ENCODE peak calls at places on chromosomes 11 and 22, in eight cellular contexts. One of them, this sample, is unnamed. For H3K4me1, the result is how much of the 10 kb centered on the place peaks cover.

GRCh38 chr11:6548641-6549040 is 51.6 kb downstream of the DNHD1 start:
- DNase-seq in sigmoid colon: no peak
- DNase-seq in DND-41: no peak
- DNase-seq in small intestine: no peak
- DNase-seq in ovary: no peak
- DNase-seq in tibial artery: no peak
- DNase-seq in Caco-2: no peak
- DNase-seq in esophagus muscularis mucosa: no peak
- DNase-seq in this sample: no peak

GRCh38 chr11:111069076-111069475 is 176.4 kb upstream of the POU2AF2 start:
- DNase-seq in sigmoid colon: no peak
- DNase-seq in DND-41: no peak
- DNase-seq in small intestine: no peak
- DNase-seq in ovary: no peak
- DNase-seq in tibial artery: no peak
- DNase-seq in Caco-2: peak
- DNase-seq in esophagus muscularis mucosa: no peak
- DNase-seq in this sample: no peak

GRCh38 chr11:33291004-33291777 is 34.0 kb downstream of the HIPK3 start:
- DNase-seq in sigmoid colon: no peak
- DNase-seq in DND-41: no peak
- DNase-seq in small intestine: peak
- DNase-seq in ovary: no peak
- DNase-seq in tibial artery: no peak
- DNase-seq in Caco-2: no peak
- DNase-seq in esophagus muscularis mucosa: no peak
- DNase-seq in this sample: no peak

GRCh38 chr11:48013269-48013901 is 33.0 kb downstream of the PTPRJ start:
- DNase-seq in sigmoid colon: peak
- DNase-seq in DND-41: peak
- DNase-seq in small intestine: peak
- DNase-seq in ovary: no peak
- DNase-seq in tibial artery: peak
- DNase-seq in Caco-2: no peak
- DNase-seq in esophagus muscularis mucosa: no peak
- DNase-seq in this sample: peak

GRCh38 chr22:30420401-30421178 is 5.0 kb upstream of the MTFP1 start:
- DNase-seq in sigmoid colon: no peak
- DNase-seq in DND-41: no peak
- DNase-seq in small intestine: peak
- DNase-seq in ovary: no peak
- DNase-seq in tibial artery: no peak
- DNase-seq in Caco-2: no peak
- DNase-seq in esophagus muscularis mucosa: no peak
- DNase-seq in this sample: no peak

GRCh38 chr22:41482319-41482935 is 13.5 kb downstream of the ACO2 start:
- DNase-seq in sigmoid colon: no peak
- DNase-seq in DND-41: no peak
- DNase-seq in small intestine: no peak
- DNase-seq in ovary: no peak
- DNase-seq in tibial artery: no peak
- DNase-seq in Caco-2: no peak
- DNase-seq in esophagus muscularis mucosa: no peak
- DNase-seq in this sample: no peak

GRCh38 chr22:36966851-36967535 is 52.3 kb downstream of the TST start:
- DNase-seq in sigmoid colon: no peak
- DNase-seq in DND-41: no peak
- DNase-seq in small intestine: no peak
- DNase-seq in ovary: no peak
- DNase-seq in tibial artery: no peak
- DNase-seq in Caco-2: no peak
- DNase-seq in esophagus muscularis mucosa: no peak
- DNase-seq in this sample: no peak

GRCh38 chr11:5922749-5923426 is 19.2 kb upstream of the OR56A3 start:
- DNase-seq in sigmoid colon: no peak
- DNase-seq in DND-41: no peak
- DNase-seq in small intestine: no peak
- DNase-seq in ovary: no peak
- DNase-seq in tibial artery: no peak
- DNase-seq in Caco-2: no peak
- DNase-seq in esophagus muscularis mucosa: peak
- DNase-seq in this sample: no peak

GRCh38 chr22:38900677-38901076 is 28.7 kb upstream of the CBX6 start:
- DNase-seq in sigmoid colon: no peak
- DNase-seq in DND-41: peak
- DNase-seq in small intestine: no peak
- DNase-seq in ovary: no peak
- DNase-seq in tibial artery: no peak
- DNase-seq in Caco-2: no peak
- DNase-seq in esophagus muscularis mucosa: no peak
- DNase-seq in this sample: no peak

GRCh38 chr11:61769169-61769920 is 16.9 kb downstream of the MYRF start:
- DNase-seq in sigmoid colon: no peak
- DNase-seq in DND-41: no peak
- DNase-seq in small intestine: no peak
- DNase-seq in ovary: peak
- DNase-seq in tibial artery: no peak
- DNase-seq in Caco-2: peak
- DNase-seq in esophagus muscularis mucosa: no peak
- DNase-seq in this sample: no peak

GRCh38 chr11:74460481-74461154 is 6.7 kb downstream of the KCNE3 start:
- DNase-seq in sigmoid colon: no peak
- DNase-seq in DND-41: no peak
- DNase-seq in small intestine: no peak
- DNase-seq in ovary: no peak
- DNase-seq in tibial artery: no peak
- DNase-seq in Caco-2: no peak
- DNase-seq in esophagus muscularis mucosa: no peak
- DNase-seq in this sample: no peak

GRCh38 chr11:86152901-86153300 is 84.0 kb upstream of the PICALM start:
- DNase-seq in sigmoid colon: no peak
- DNase-seq in DND-41: no peak
- DNase-seq in small intestine: no peak
- DNase-seq in ovary: no peak
- DNase-seq in tibial artery: no peak
- DNase-seq in Caco-2: no peak
- DNase-seq in esophagus muscularis mucosa: no peak
- DNase-seq in this sample: no peak

GRCh38 chr22:50625568-50626313 is 2.2 kb downstream of the ARSA start:
- DNase-seq in sigmoid colon: peak
- DNase-seq in DND-41: no peak
- DNase-seq in small intestine: no peak
- DNase-seq in ovary: no peak
- DNase-seq in tibial artery: no peak
- DNase-seq in Caco-2: no peak
- DNase-seq in esophagus muscularis mucosa: no peak
- DNase-seq in this sample: no peak

GRCh38 chr11:9315078-9315688 is 790 bp upstream of the TMEM41B start:
- DNase-seq in sigmoid colon: no peak
- DNase-seq in DND-41: no peak
- DNase-seq in small intestine: no peak
- DNase-seq in ovary: no peak
- DNase-seq in tibial artery: no peak
- DNase-seq in Caco-2: no peak
- DNase-seq in esophagus muscularis mucosa: no peak
- DNase-seq in this sample: peak

GRCh38 chr11:22263613-22264012 is 70.7 kb downstream of the ANO5 start:
- DNase-seq in sigmoid colon: no peak
- DNase-seq in DND-41: no peak
- DNase-seq in small intestine: no peak
- DNase-seq in ovary: no peak
- DNase-seq in tibial artery: no peak
- DNase-seq in Caco-2: no peak
- DNase-seq in esophagus muscularis mucosa: no peak
- DNase-seq in this sample: no peak

GRCh38 chr22:23497016-23497885 is 82.8 kb downstream of the IGLL1 start:
- DNase-seq in sigmoid colon: peak
- DNase-seq in DND-41: no peak
- DNase-seq in small intestine: no peak
- DNase-seq in ovary: no peak
- DNase-seq in tibial artery: no peak
- DNase-seq in Caco-2: no peak
- DNase-seq in esophagus muscularis mucosa: no peak
- DNase-seq in this sample: no peak
- H3K4me1 ChIP-seq in sigmoid colon: under half
- H3K4me1 ChIP-seq in DND-41: half or more
- H3K4me1 ChIP-seq in small intestine: under half
- H3K4me1 ChIP-seq in ovary: under half
- H3K4me1 ChIP-seq in tibial artery: under half
- H3K4me1 ChIP-seq in Caco-2: under half
- H3K4me1 ChIP-seq in esophagus muscularis mucosa: under half
- H3K4me1 ChIP-seq in this sample: under half

GRCh38 chr11:76807206-76807875 is 24.2 kb downstream of the TSKU start:
- DNase-seq in sigmoid colon: peak
- DNase-seq in DND-41: peak
- DNase-seq in small intestine: peak
- DNase-seq in ovary: peak
- DNase-seq in tibial artery: peak
- DNase-seq in Caco-2: peak
- DNase-seq in esophagus muscularis mucosa: peak
- DNase-seq in this sample: peak
- H3K4me3 ChIP-seq in sigmoid colon: peak
- H3K4me3 ChIP-seq in DND-41: no peak
- H3K4me3 ChIP-seq in small intestine: no peak
- H3K4me3 ChIP-seq in ovary: no peak
- H3K4me3 ChIP-seq in tibial artery: no peak
- H3K4me3 ChIP-seq in Caco-2: no peak
- H3K4me3 ChIP-seq in esophagus muscularis mucosa: peak
- H3K4me3 ChIP-seq in this sample: no peak

DNA sequence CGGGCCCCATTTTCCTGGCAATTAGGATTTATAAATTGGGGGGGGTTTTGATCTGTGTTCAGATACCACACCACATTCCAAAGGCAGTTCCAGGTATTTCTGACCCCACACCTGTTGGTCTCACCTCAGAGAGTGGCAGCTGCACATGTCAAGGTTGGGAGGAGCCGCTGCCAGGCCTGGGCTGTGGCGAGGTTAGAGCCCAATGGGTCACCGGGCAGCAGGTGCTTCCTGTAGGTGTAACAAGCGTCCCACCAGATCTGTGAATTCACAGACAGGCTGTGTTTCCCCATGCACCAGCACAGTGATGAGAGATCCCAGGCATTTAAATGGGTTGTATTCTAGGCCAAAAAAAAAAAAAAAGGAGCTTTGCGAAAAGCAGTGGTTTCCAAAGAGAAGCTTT is 58.6 kb downstream of the CABIN1 start:
- DNase-seq in sigmoid colon: peak
- DNase-seq in DND-41: no peak
- DNase-seq in small intestine: no peak
- DNase-seq in ovary: no peak
- DNase-seq in tibial artery: no peak
- DNase-seq in Caco-2: no peak
- DNase-seq in esophagus muscularis mucosa: no peak
- DNase-seq in this sample: peak
- H3K4me1 ChIP-seq in sigmoid colon: under half
- H3K4me1 ChIP-seq in DND-41: under half
- H3K4me1 ChIP-seq in small intestine: under half
- H3K4me1 ChIP-seq in ovary: under half
- H3K4me1 ChIP-seq in tibial artery: under half
- H3K4me1 ChIP-seq in Caco-2: under half
- H3K4me1 ChIP-seq in esophagus muscularis mucosa: under half
- H3K4me1 ChIP-seq in this sample: under half

GRCh38 chr11:62879554-62879953 is 1.1 kb upstream of the SLC3A2 start:
- DNase-seq in sigmoid colon: peak
- DNase-seq in DND-41: no peak
- DNase-seq in small intestine: no peak
- DNase-seq in ovary: peak
- DNase-seq in tibial artery: peak
- DNase-seq in Caco-2: no peak
- DNase-seq in esophagus muscularis mucosa: no peak
- DNase-seq in this sample: no peak
- H3K4me3 ChIP-seq in sigmoid colon: peak
- H3K4me3 ChIP-seq in DND-41: peak
- H3K4me3 ChIP-seq in small intestine: no peak
- H3K4me3 ChIP-seq in ovary: peak
- H3K4me3 ChIP-seq in tibial artery: peak
- H3K4me3 ChIP-seq in Caco-2: no peak
- H3K4me3 ChIP-seq in esophagus muscularis mucosa: peak
- H3K4me3 ChIP-seq in this sample: peak

DNA sequence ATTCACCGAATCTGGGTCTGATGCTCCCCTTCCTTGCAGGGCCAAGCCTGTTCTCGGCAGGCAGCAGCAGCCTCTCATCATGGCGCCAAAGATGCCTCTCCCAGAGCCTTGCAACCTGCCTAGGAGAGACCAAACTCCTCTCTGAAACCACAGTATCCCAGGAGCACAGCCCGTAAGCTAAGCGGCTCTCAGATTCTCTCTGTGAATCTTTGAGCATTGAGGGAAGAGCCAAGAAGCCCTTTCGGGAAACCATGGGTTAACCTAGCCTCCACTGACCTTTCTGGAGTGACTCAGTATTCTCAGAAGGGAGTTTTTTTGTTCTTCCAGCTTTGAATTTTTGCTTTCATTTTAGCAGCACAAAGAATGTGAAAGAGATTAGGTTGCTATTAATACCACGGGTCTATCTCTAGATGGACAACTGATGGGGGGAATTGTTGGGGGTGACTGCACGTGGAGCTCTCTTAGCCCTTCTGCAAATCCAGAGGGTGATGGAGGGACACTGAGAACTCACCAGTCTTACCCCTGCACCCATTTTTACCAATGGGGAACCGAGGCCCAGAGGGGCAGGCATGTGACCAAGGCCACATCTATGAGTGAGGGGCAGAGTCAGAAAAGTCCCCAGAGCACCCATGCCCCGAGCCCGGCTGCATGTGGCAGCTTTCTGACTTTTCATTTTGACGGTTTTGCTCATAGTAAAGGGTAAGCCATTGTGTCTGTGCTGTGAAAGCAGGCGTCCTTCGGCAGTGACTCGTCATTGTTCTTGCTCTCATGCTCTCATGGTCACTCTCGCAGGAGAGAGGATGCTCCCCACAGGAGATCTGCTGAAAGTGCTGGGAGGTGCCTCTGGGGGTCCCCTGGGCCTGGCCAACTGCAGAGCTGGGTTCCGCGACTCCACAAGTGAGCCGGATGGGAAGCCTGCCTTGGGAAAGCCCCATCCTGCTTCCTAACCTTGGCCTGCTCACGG is 36.0 kb downstream of the IRAG1 start:
- DNase-seq in sigmoid colon: peak
- DNase-seq in DND-41: no peak
- DNase-seq in small intestine: no peak
- DNase-seq in ovary: peak
- DNase-seq in tibial artery: no peak
- DNase-seq in Caco-2: peak
- DNase-seq in esophagus muscularis mucosa: no peak
- DNase-seq in this sample: no peak
- H3K4me1 ChIP-seq in sigmoid colon: half or more
- H3K4me1 ChIP-seq in DND-41: under half
- H3K4me1 ChIP-seq in small intestine: under half
- H3K4me1 ChIP-seq in ovary: under half
- H3K4me1 ChIP-seq in tibial artery: half or more
- H3K4me1 ChIP-seq in Caco-2: half or more
- H3K4me1 ChIP-seq in esophagus muscularis mucosa: half or more
- H3K4me1 ChIP-seq in this sample: under half

GRCh38 chr11:109884501-109884900 is 208.7 kb upstream of the ZC3H12C start:
- DNase-seq in sigmoid colon: no peak
- DNase-seq in DND-41: no peak
- DNase-seq in small intestine: no peak
- DNase-seq in ovary: no peak
- DNase-seq in tibial artery: no peak
- DNase-seq in Caco-2: no peak
- DNase-seq in esophagus muscularis mucosa: no peak
- DNase-seq in this sample: no peak
- H3K4me3 ChIP-seq in sigmoid colon: no peak
- H3K4me3 ChIP-seq in DND-41: no peak
- H3K4me3 ChIP-seq in small intestine: no peak
- H3K4me3 ChIP-seq in ovary: no peak
- H3K4me3 ChIP-seq in tibial artery: no peak
- H3K4me3 ChIP-seq in Caco-2: no peak
- H3K4me3 ChIP-seq in esophagus muscularis mucosa: no peak
- H3K4me3 ChIP-seq in this sample: no peak

This sample was measured in transverse colon.